ENCODE peak calls at places on chromosomes 16 and 17, in seven cellular contexts. F is SK-N-SH, Z is GM12878, E is HCT116, A is H1, J is HepG2, U is K562. V is an unnamed sample.

GRCh38 chr17:83199500-83200201 is 120.2 kb downstream of the METRNL start:
- DNase-seq in J (no peak), U (no peak), Z (no peak), A (no peak), E (no peak), F (no peak), V (peak)

GRCh38 chr17:11511696-11512095 is 86.6 kb upstream of the DNAH9 start:
- DNase-seq in U (no peak), Z (no peak), J (peak), E (no peak), A (no peak), F (peak), V (no peak)

GRCh38 chr17:50608700-50609375 is 25.8 kb upstream of the ABCC3 start:
- DNase-seq in F (no peak), E (no peak), A (no peak), J (no peak), U (no peak), Z (no peak), V (no peak)

GRCh38 chr16:29717113-29717512 is 28.7 kb downstream of the C16orf54 start:
- DNase-seq in F (no peak), Z (no peak), E (no peak), J (no peak), U (no peak), A (no peak), V (no peak)

GRCh38 chr17:2958706-2959222 is 104.6 kb downstream of the OR1D5 start:
- DNase-seq in A (no peak), Z (no peak), J (no peak), E (no peak), U (no peak), F (no peak), V (no peak)

GRCh38 chr17:39576187-39576586 is 31.5 kb downstream of the NEUROD2 start:
- DNase-seq in U (no peak), A (peak), Z (no peak), F (peak), E (peak), J (peak), V (peak)

GRCh38 chr16:1800703-1801102 is 7.2 kb upstream of the IGFALS start:
- DNase-seq in A (no peak), J (no peak), U (no peak), F (no peak), E (no peak), Z (no peak), V (no peak)

GRCh38 chr17:73307130-73307529 is 4.7 kb downstream of the CDC42EP4 start:
- DNase-seq in A (no peak), U (no peak), E (no peak), F (no peak), J (no peak), Z (no peak), V (no peak)

GRCh38 chr17:73255671-73256181 is 6.0 kb downstream of the CPSF4L start:
- DNase-seq in E (peak), U (peak), F (peak), Z (no peak), A (peak), J (no peak), V (peak)

GRCh38 chr17:28928061-28928460 is 23.3 kb downstream of the PHF12 start:
- DNase-seq in A (no peak), Z (no peak), F (no peak), E (no peak), U (no peak), J (no peak), V (no peak)

GRCh38 chr17:81309140-81309858 is 14.2 kb upstream of the SLC38A10 start:
- DNase-seq in J (peak), F (peak), U (peak), Z (no peak), E (peak), A (peak), V (peak)

GRCh38 chr17:38509008-38509771 is 80.9 kb downstream of the ARHGAP23 start:
- DNase-seq in F (peak), A (peak), Z (no peak), J (peak), U (peak), E (peak), V (peak)

GRCh38 chr16:84294196-84295142 is at the start of gene WFDC1:
- DNase-seq in J (no peak), A (peak), E (no peak), F (peak), U (no peak), Z (no peak), V (no peak)

GRCh38 chr16:67447508-67448076 is 16.7 kb downstream of the HSD11B2 start:
- DNase-seq in E (peak), Z (peak), U (peak), A (peak), J (peak), F (peak), V (no peak)

GRCh38 chr17:82793974-82794620 is 42.2 kb downstream of the TBCD start:
- DNase-seq in F (peak), U (no peak), A (no peak), E (no peak), Z (no peak), J (no peak), V (no peak)

GRCh38 chr16:3115561-3115960 is 3.2 kb downstream of the ZNF205 start:
- DNase-seq in F (peak), A (no peak), U (no peak), E (no peak), Z (no peak), J (no peak), V (no peak)

GRCh38 chr17:74558882-74559519 is 8.3 kb downstream of the CD300H start:
- DNase-seq in U (no peak), F (no peak), E (no peak), J (no peak), Z (no peak), A (no peak), V (no peak)

GRCh38 chr16:1772908-1773702 is at the start of gene MRPS34:
- DNase-seq in F (peak), E (peak), Z (peak), A (peak), J (peak), U (peak), V (peak)

GRCh38 chr17:63136381-63137012 is 170.5 kb downstream of the TANC2 start:
- DNase-seq in E (no peak), J (no peak), A (no peak), U (no peak), F (no peak), Z (no peak), V (no peak)

GRCh38 chr17:44113868-44114840 is 9.3 kb downstream of the HDAC5 start:
- DNase-seq in U (no peak), Z (no peak), A (no peak), E (no peak), J (no peak), F (no peak), V (peak)
- TF ChIP-seq JUND in U (no peak), Z (no peak), A (no peak), E (no peak), J (no peak), F (no peak), V (no peak)

DNA sequence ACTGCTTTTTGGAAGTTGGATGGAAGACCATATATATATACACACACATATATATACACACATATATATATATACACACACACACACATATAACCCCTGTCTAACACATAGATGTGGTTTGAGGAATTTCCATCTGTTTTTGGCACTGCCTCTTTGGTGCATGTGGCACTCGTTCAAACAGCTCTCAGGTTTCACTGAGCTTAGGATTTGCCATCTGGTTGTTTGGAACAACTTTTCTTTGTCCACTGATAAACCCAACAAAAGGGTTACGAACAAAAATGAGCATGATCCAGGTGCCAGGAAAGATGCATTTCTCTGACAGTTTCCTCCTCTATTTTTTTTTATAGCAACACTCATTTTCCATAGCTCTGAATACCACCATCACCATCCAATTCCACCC is 14.6 kb upstream of the KCNJ16 start:
- DNase-seq in Z (no peak), E (no peak), A (no peak), J (no peak), F (no peak), U (no peak), V (no peak)
- TF ChIP-seq JUND in Z (no peak), E (no peak), A (no peak), J (no peak), F (no peak), U (no peak), V (no peak)

GRCh38 chr16:56964243-56965148 is 2.7 kb downstream of the CETP start:
- DNase-seq in J (peak), U (peak), E (peak), F (peak), A (peak), Z (no peak), V (peak)
- TF ChIP-seq JUND in J (peak), U (peak), E (no peak), F (no peak), A (peak), Z (no peak), V (no peak)

GRCh38 chr16:11309895-11310633 is 28.9 kb upstream of the PRM1 start:
- DNase-seq in J (peak), Z (peak), U (no peak), A (no peak), E (no peak), F (no peak), V (no peak)
- TF ChIP-seq JUND in J (peak), Z (no peak), U (no peak), A (no peak), E (no peak), F (no peak), V (no peak)

GRCh38 chr16:51156836-51157235 is 5.8 kb upstream of the SALL1 start:
- DNase-seq in U (no peak), E (no peak), J (no peak), A (peak), F (no peak), Z (no peak), V (no peak)

GRCh38 chr16:51153275-51153991 is 2.4 kb upstream of the SALL1 start:
- DNase-seq in F (peak), E (no peak), J (no peak), Z (no peak), A (peak), U (no peak), V (no peak)

GRCh38 chr16:51155901-51156810 is 5.1 kb upstream of the SALL1 start:
- DNase-seq in E (no peak), U (no peak), F (peak), A (peak), Z (no peak), J (no peak), V (no peak)

GRCh38 chr16:51154271-51155171 is 3.5 kb upstream of the SALL1 start:
- DNase-seq in Z (no peak), F (peak), A (peak), E (no peak), U (no peak), J (no peak), V (no peak)

DNA sequence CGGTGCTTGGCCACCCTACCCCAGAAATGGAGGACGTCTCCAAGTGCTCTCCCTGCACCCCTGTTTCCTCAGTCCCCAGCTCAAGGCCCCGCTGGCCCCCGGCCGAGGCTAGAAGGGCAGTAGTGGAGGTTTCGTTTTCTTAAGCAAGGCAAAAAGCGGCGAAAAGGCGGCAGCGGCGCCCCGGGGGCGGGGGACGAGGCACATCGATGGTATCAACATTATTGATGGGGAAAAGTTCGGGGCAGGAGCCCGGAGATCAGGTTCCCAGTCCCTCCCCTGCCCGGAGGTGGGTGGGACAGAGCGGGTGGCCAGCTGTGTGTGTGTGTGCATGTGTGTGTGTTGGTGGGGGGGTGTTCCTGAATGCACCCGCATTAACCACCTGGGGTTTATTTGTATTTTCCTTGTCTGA is 4.1 kb upstream of the SALL1 start:
- DNase-seq in U (no peak), J (no peak), E (no peak), F (peak), Z (no peak), A (no peak), V (no peak)
- TF ChIP-seq JUND in U (no peak), J (no peak), E (no peak), F (no peak), Z (no peak), A (no peak), V (no peak)

DNA sequence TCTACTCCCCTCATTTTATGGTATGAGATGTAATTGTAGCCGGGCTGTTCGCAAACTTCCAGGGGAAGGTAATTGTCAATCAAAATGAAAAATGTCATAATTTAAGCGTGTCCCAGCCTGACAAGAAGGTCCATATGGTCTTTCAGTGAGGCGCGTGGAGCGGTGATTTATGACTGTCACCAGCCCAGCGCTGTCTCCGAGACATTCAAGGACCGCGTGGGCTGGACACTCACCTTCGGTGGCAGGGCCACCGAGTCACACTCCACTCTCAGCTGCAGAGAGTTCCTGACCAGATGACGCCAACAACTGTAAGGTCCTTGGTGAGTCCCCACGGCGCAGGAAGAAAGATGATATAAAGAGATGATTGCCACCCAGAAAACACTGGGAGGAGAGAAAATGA is 157.7 kb upstream of the TNRC6C start:
- DNase-seq in E (no peak), J (no peak), U (no peak), A (no peak), F (no peak), Z (no peak), V (no peak)
- TF ChIP-seq JUND in E (no peak), J (no peak), U (no peak), A (no peak), F (no peak), Z (no peak), V (no peak)

DNA sequence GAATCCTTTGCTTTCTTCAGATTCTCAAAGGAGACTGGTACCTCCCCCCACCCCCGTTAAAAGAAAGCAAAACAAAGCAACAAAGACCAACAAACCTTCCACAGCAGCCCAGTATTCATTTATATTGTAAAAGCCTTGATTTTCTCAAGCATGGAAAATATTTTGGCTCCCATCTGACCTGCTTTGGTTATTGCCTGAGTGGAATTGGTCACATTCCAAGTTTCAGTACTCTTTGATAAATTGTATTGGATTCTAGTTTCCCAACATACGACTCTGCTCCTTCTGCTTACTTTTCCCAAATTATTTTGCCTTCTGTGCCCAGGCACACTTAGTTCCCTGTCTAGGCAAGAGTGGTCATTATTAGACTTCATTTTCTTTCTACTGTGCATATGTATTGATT is 1.3 kb downstream of the ABCC11 start:
- DNase-seq in J (no peak), E (no peak), Z (no peak), A (no peak), U (no peak), F (no peak), V (no peak)
- TF ChIP-seq JUND in J (no peak), E (no peak), Z (no peak), A (no peak), U (no peak), F (no peak), V (no peak)